ENCODE peak calls at places on chromosome 5, in eight cellular contexts. D is CD8-positive, alpha-beta memory T cell; W is Daoy; L is right cardiac atrium; O is heart left ventricle; K is natural killer cell treated with Interleukin-12 subunit alpha and Interleukin-12 subunit beta and Interleukin-15 and Interleukin-18, amount 100 ng/mL, for 72 hours; A is right lobe of liver; I is T47D. E is an unnamed sample.

GRCh38 chr5:6765612-6766525 is 52.6 kb downstream of the TENT4A start:
- DNase-seq in D (no peak), W (peak), L (peak), O (peak), K (peak), A (peak), I (peak), E (peak)

GRCh38 chr5:132386644-132387286 is 17.3 kb downstream of the SLC22A5 start:
- DNase-seq in D (peak), W (peak), L (peak), O (peak), K (peak), A (peak), I (no peak), E (peak)

GRCh38 chr5:172051643-172052362 is 45.4 kb upstream of the FBXW11 start:
- DNase-seq in D (no peak), W (no peak), L (no peak), O (no peak), K (no peak), A (no peak), I (no peak), E (no peak)

GRCh38 chr5:58925627-58926545 is 343.0 kb downstream of the RAB3C start:
- DNase-seq in D (no peak), W (no peak), L (no peak), O (no peak), K (no peak), A (no peak), I (no peak), E (no peak)

GRCh38 chr5:125088522-125089105 is 342.2 kb upstream of the ZNF608 start:
- DNase-seq in D (no peak), W (no peak), L (no peak), O (no peak), K (no peak), A (no peak), I (no peak), E (no peak)

GRCh38 chr5:93476211-93476851 is 104.7 kb downstream of the NR2F1-AS1 start:
- DNase-seq in D (no peak), W (no peak), L (no peak), O (no peak), K (no peak), A (no peak), I (no peak), E (no peak)

GRCh38 chr5:11300736-11301135 is 539.7 kb upstream of the DAP start:
- DNase-seq in D (no peak), W (no peak), L (no peak), O (no peak), K (no peak), A (no peak), I (no peak), E (no peak)

GRCh38 chr5:148913985-148914421 is 87.6 kb downstream of the ADRB2 start:
- DNase-seq in D (no peak), W (peak), L (no peak), O (no peak), K (no peak), A (no peak), I (no peak), E (no peak)

GRCh38 chr5:24005384-24005783 is 498.0 kb downstream of the PRDM9 start:
- DNase-seq in D (no peak), W (no peak), L (no peak), O (no peak), K (no peak), A (no peak), I (peak), E (no peak)

GRCh38 chr5:10441083-10441991 is at the start of gene ROPN1L:
- DNase-seq in D (peak), W (peak), L (peak), O (peak), K (peak), A (peak), I (peak), E (peak)

GRCh38 chr5:111747336-111747735 is 9.7 kb downstream of the NREP start:
- DNase-seq in D (no peak), W (peak), L (no peak), O (no peak), K (no peak), A (no peak), I (no peak), E (no peak)

GRCh38 chr5:172848419-172848818 is 14.4 kb downstream of the ERGIC1 start:
- DNase-seq in D (no peak), W (no peak), L (no peak), O (no peak), K (no peak), A (no peak), I (no peak), E (no peak)

GRCh38 chr5:131417240-131417869 is 153.5 kb downstream of the CDC42SE2 start:
- DNase-seq in D (peak), W (peak), L (peak), O (peak), K (peak), A (peak), I (peak), E (peak)

GRCh38 chr5:34652916-34653315 is 3.2 kb upstream of the RAI14 start:
- DNase-seq in D (no peak), W (no peak), L (no peak), O (no peak), K (no peak), A (no peak), I (no peak), E (no peak)

E was measured in effector CD4-positive, alpha-beta T cell.